ENCODE peak calls at places on chromosomes 13 and 19, in nine cellular contexts. One of them, this sample, is unnamed.

GRCh38 chr19:36215276-36216171 is 618 bp downstream of the ZNF146 start:
- DNase-seq in foreskin fibroblast: peak
- DNase-seq in brain microvascular endothelial cell: peak
- DNase-seq in lower leg skin: no peak
- DNase-seq in fibroblast of pulmonary artery: peak
- DNase-seq in fibroblast of the aortic adventitia: peak
- DNase-seq in choroid plexus epithelial cell: peak
- DNase-seq in cardiac muscle cell: peak
- DNase-seq in hepatocyte: peak
- DNase-seq in this sample: peak

GRCh38 chr13:51112771-51113170 is 1.7 kb upstream of the C13orf42 start:
- DNase-seq in foreskin fibroblast: no peak
- DNase-seq in brain microvascular endothelial cell: no peak
- DNase-seq in lower leg skin: no peak
- DNase-seq in fibroblast of pulmonary artery: no peak
- DNase-seq in fibroblast of the aortic adventitia: no peak
- DNase-seq in choroid plexus epithelial cell: no peak
- DNase-seq in cardiac muscle cell: no peak
- DNase-seq in hepatocyte: no peak
- DNase-seq in this sample: no peak

GRCh38 chr13:67223024-67223423 is 7.1 kb downstream of the PCDH9 start:
- DNase-seq in foreskin fibroblast: peak
- DNase-seq in brain microvascular endothelial cell: no peak
- DNase-seq in lower leg skin: no peak
- DNase-seq in fibroblast of pulmonary artery: peak
- DNase-seq in fibroblast of the aortic adventitia: peak
- DNase-seq in choroid plexus epithelial cell: peak
- DNase-seq in cardiac muscle cell: peak
- DNase-seq in hepatocyte: no peak
- DNase-seq in this sample: no peak

GRCh38 chr13:43023244-43023931 is at the start of gene DNAJC15:
- DNase-seq in foreskin fibroblast: peak
- DNase-seq in brain microvascular endothelial cell: peak
- DNase-seq in lower leg skin: peak
- DNase-seq in fibroblast of pulmonary artery: peak
- DNase-seq in fibroblast of the aortic adventitia: peak
- DNase-seq in choroid plexus epithelial cell: peak
- DNase-seq in cardiac muscle cell: peak
- DNase-seq in hepatocyte: peak
- DNase-seq in this sample: no peak

GRCh38 chr19:7391218-7391670 is 42.5 kb downstream of the ARHGEF18 start:
- DNase-seq in foreskin fibroblast: no peak
- DNase-seq in brain microvascular endothelial cell: peak
- DNase-seq in lower leg skin: no peak
- DNase-seq in fibroblast of pulmonary artery: peak
- DNase-seq in fibroblast of the aortic adventitia: peak
- DNase-seq in choroid plexus epithelial cell: peak
- DNase-seq in cardiac muscle cell: peak
- DNase-seq in hepatocyte: peak
- DNase-seq in this sample: no peak

GRCh38 chr13:30164141-30164540 is 143.2 kb downstream of the KATNAL1 start:
- DNase-seq in foreskin fibroblast: no peak
- DNase-seq in brain microvascular endothelial cell: no peak
- DNase-seq in lower leg skin: no peak
- DNase-seq in fibroblast of pulmonary artery: no peak
- DNase-seq in fibroblast of the aortic adventitia: no peak
- DNase-seq in choroid plexus epithelial cell: no peak
- DNase-seq in cardiac muscle cell: no peak
- DNase-seq in hepatocyte: no peak
- DNase-seq in this sample: no peak

GRCh38 chr13:78598933-78599332 is 4.4 kb downstream of the POU4F1 start:
- DNase-seq in foreskin fibroblast: no peak
- DNase-seq in brain microvascular endothelial cell: no peak
- DNase-seq in lower leg skin: no peak
- DNase-seq in fibroblast of pulmonary artery: no peak
- DNase-seq in fibroblast of the aortic adventitia: no peak
- DNase-seq in choroid plexus epithelial cell: no peak
- DNase-seq in cardiac muscle cell: no peak
- DNase-seq in hepatocyte: no peak
- DNase-seq in this sample: no peak

GRCh38 chr19:1616396-1616795 is 11.1 kb upstream of the UQCR11 start:
- DNase-seq in foreskin fibroblast: peak
- DNase-seq in brain microvascular endothelial cell: no peak
- DNase-seq in lower leg skin: no peak
- DNase-seq in fibroblast of pulmonary artery: peak
- DNase-seq in fibroblast of the aortic adventitia: peak
- DNase-seq in choroid plexus epithelial cell: peak
- DNase-seq in cardiac muscle cell: peak
- DNase-seq in hepatocyte: no peak
- DNase-seq in this sample: no peak

GRCh38 chr19:7904074-7905020 is 670 bp downstream of the MAP2K7 start:
- DNase-seq in foreskin fibroblast: no peak
- DNase-seq in brain microvascular endothelial cell: no peak
- DNase-seq in lower leg skin: peak
- DNase-seq in fibroblast of pulmonary artery: no peak
- DNase-seq in fibroblast of the aortic adventitia: no peak
- DNase-seq in choroid plexus epithelial cell: no peak
- DNase-seq in cardiac muscle cell: no peak
- DNase-seq in hepatocyte: peak
- DNase-seq in this sample: no peak

GRCh38 chr13:88068316-88068715 is 397.1 kb downstream of the SLITRK5 start:
- DNase-seq in foreskin fibroblast: no peak
- DNase-seq in brain microvascular endothelial cell: no peak
- DNase-seq in lower leg skin: no peak
- DNase-seq in fibroblast of pulmonary artery: no peak
- DNase-seq in fibroblast of the aortic adventitia: no peak
- DNase-seq in choroid plexus epithelial cell: peak
- DNase-seq in cardiac muscle cell: peak
- DNase-seq in hepatocyte: no peak
- DNase-seq in this sample: no peak

GRCh38 chr13:34750078-34750703 is 191.9 kb upstream of the NBEA start:
- DNase-seq in foreskin fibroblast: peak
- DNase-seq in brain microvascular endothelial cell: no peak
- DNase-seq in lower leg skin: no peak
- DNase-seq in fibroblast of pulmonary artery: peak
- DNase-seq in fibroblast of the aortic adventitia: no peak
- DNase-seq in choroid plexus epithelial cell: peak
- DNase-seq in cardiac muscle cell: peak
- DNase-seq in hepatocyte: peak
- DNase-seq in this sample: no peak

GRCh38 chr19:14146789-14147216 is 10.4 kb upstream of the ASF1B start:
- DNase-seq in foreskin fibroblast: peak
- DNase-seq in brain microvascular endothelial cell: peak
- DNase-seq in lower leg skin: no peak
- DNase-seq in fibroblast of pulmonary artery: peak
- DNase-seq in fibroblast of the aortic adventitia: peak
- DNase-seq in choroid plexus epithelial cell: peak
- DNase-seq in cardiac muscle cell: peak
- DNase-seq in hepatocyte: no peak
- DNase-seq in this sample: peak

GRCh38 chr13:36344886-36345437 is 1.2 kb downstream of the SPART start:
- DNase-seq in foreskin fibroblast: no peak
- DNase-seq in brain microvascular endothelial cell: no peak
- DNase-seq in lower leg skin: no peak
- DNase-seq in fibroblast of pulmonary artery: peak
- DNase-seq in fibroblast of the aortic adventitia: peak
- DNase-seq in choroid plexus epithelial cell: peak
- DNase-seq in cardiac muscle cell: peak
- DNase-seq in hepatocyte: peak
- DNase-seq in this sample: no peak
- H3K4me3 ChIP-seq in foreskin fibroblast: peak
- H3K4me3 ChIP-seq in brain microvascular endothelial cell: peak
- H3K4me3 ChIP-seq in lower leg skin: peak
- H3K4me3 ChIP-seq in fibroblast of pulmonary artery: peak
- H3K4me3 ChIP-seq in fibroblast of the aortic adventitia: peak
- H3K4me3 ChIP-seq in choroid plexus epithelial cell: peak
- H3K4me3 ChIP-seq in cardiac muscle cell: peak
- H3K4me3 ChIP-seq in hepatocyte: peak
- H3K4me3 ChIP-seq in this sample: peak

GRCh38 chr13:37966266-37966665 is 96.7 kb upstream of the TRPC4 start:
- DNase-seq in foreskin fibroblast: no peak
- DNase-seq in brain microvascular endothelial cell: no peak
- DNase-seq in lower leg skin: no peak
- DNase-seq in fibroblast of pulmonary artery: no peak
- DNase-seq in fibroblast of the aortic adventitia: no peak
- DNase-seq in choroid plexus epithelial cell: no peak
- DNase-seq in cardiac muscle cell: no peak
- DNase-seq in hepatocyte: no peak
- DNase-seq in this sample: no peak

GRCh38 chr13:37959284-37959683 is 89.7 kb upstream of the TRPC4 start:
- DNase-seq in foreskin fibroblast: no peak
- DNase-seq in brain microvascular endothelial cell: no peak
- DNase-seq in lower leg skin: no peak
- DNase-seq in fibroblast of pulmonary artery: no peak
- DNase-seq in fibroblast of the aortic adventitia: no peak
- DNase-seq in choroid plexus epithelial cell: no peak
- DNase-seq in cardiac muscle cell: no peak
- DNase-seq in hepatocyte: no peak
- DNase-seq in this sample: no peak

GRCh38 chr13:37956536-37956935 is 87.0 kb upstream of the TRPC4 start:
- DNase-seq in foreskin fibroblast: no peak
- DNase-seq in brain microvascular endothelial cell: no peak
- DNase-seq in lower leg skin: no peak
- DNase-seq in fibroblast of pulmonary artery: no peak
- DNase-seq in fibroblast of the aortic adventitia: no peak
- DNase-seq in choroid plexus epithelial cell: no peak
- DNase-seq in cardiac muscle cell: no peak
- DNase-seq in hepatocyte: no peak
- DNase-seq in this sample: no peak

GRCh38 chr13:37960427-37960826 is 90.9 kb upstream of the TRPC4 start:
- DNase-seq in foreskin fibroblast: peak
- DNase-seq in brain microvascular endothelial cell: no peak
- DNase-seq in lower leg skin: no peak
- DNase-seq in fibroblast of pulmonary artery: peak
- DNase-seq in fibroblast of the aortic adventitia: no peak
- DNase-seq in choroid plexus epithelial cell: peak
- DNase-seq in cardiac muscle cell: peak
- DNase-seq in hepatocyte: no peak
- DNase-seq in this sample: no peak
- TF ChIP-seq CTCF in foreskin fibroblast: peak
- TF ChIP-seq CTCF in brain microvascular endothelial cell: peak
- TF ChIP-seq CTCF in lower leg skin: no peak
- TF ChIP-seq CTCF in fibroblast of pulmonary artery: peak
- TF ChIP-seq CTCF in fibroblast of the aortic adventitia: peak
- TF ChIP-seq CTCF in choroid plexus epithelial cell: peak
- TF ChIP-seq CTCF in cardiac muscle cell: peak
- TF ChIP-seq CTCF in hepatocyte: peak
- TF ChIP-seq CTCF in this sample: peak

GRCh38 chr19:48698046-48698445 is 2.3 kb downstream of the FUT2 start:
- DNase-seq in foreskin fibroblast: peak
- DNase-seq in brain microvascular endothelial cell: peak
- DNase-seq in lower leg skin: no peak
- DNase-seq in fibroblast of pulmonary artery: peak
- DNase-seq in fibroblast of the aortic adventitia: peak
- DNase-seq in choroid plexus epithelial cell: peak
- DNase-seq in cardiac muscle cell: peak
- DNase-seq in hepatocyte: no peak
- DNase-seq in this sample: no peak

GRCh38 chr19:48696353-48697010 is 711 bp downstream of the FUT2 start:
- DNase-seq in foreskin fibroblast: peak
- DNase-seq in brain microvascular endothelial cell: no peak
- DNase-seq in lower leg skin: no peak
- DNase-seq in fibroblast of pulmonary artery: no peak
- DNase-seq in fibroblast of the aortic adventitia: no peak
- DNase-seq in choroid plexus epithelial cell: no peak
- DNase-seq in cardiac muscle cell: no peak
- DNase-seq in hepatocyte: no peak
- DNase-seq in this sample: no peak

GRCh38 chr19:48695743-48696352 is at the start of gene FUT2:
- DNase-seq in foreskin fibroblast: no peak
- DNase-seq in brain microvascular endothelial cell: no peak
- DNase-seq in lower leg skin: no peak
- DNase-seq in fibroblast of pulmonary artery: no peak
- DNase-seq in fibroblast of the aortic adventitia: no peak
- DNase-seq in choroid plexus epithelial cell: no peak
- DNase-seq in cardiac muscle cell: no peak
- DNase-seq in hepatocyte: peak
- DNase-seq in this sample: no peak
- H3K4me3 ChIP-seq in foreskin fibroblast: no peak
- H3K4me3 ChIP-seq in brain microvascular endothelial cell: no peak
- H3K4me3 ChIP-seq in lower leg skin: peak
- H3K4me3 ChIP-seq in fibroblast of pulmonary artery: peak
- H3K4me3 ChIP-seq in fibroblast of the aortic adventitia: no peak
- H3K4me3 ChIP-seq in choroid plexus epithelial cell: no peak
- H3K4me3 ChIP-seq in cardiac muscle cell: no peak
- H3K4me3 ChIP-seq in hepatocyte: peak
- H3K4me3 ChIP-seq in this sample: no peak

GRCh38 chr13:60384911-60385310 is 12.1 kb upstream of the TDRD3 start:
- DNase-seq in foreskin fibroblast: no peak
- DNase-seq in brain microvascular endothelial cell: no peak
- DNase-seq in lower leg skin: no peak
- DNase-seq in fibroblast of pulmonary artery: no peak
- DNase-seq in fibroblast of the aortic adventitia: no peak
- DNase-seq in choroid plexus epithelial cell: no peak
- DNase-seq in cardiac muscle cell: no peak
- DNase-seq in hepatocyte: no peak
- DNase-seq in this sample: no peak

GRCh38 chr13:60379837-60380236 is 17.2 kb upstream of the TDRD3 start:
- DNase-seq in foreskin fibroblast: no peak
- DNase-seq in brain microvascular endothelial cell: no peak
- DNase-seq in lower leg skin: no peak
- DNase-seq in fibroblast of pulmonary artery: no peak
- DNase-seq in fibroblast of the aortic adventitia: no peak
- DNase-seq in choroid plexus epithelial cell: no peak
- DNase-seq in cardiac muscle cell: no peak
- DNase-seq in hepatocyte: no peak
- DNase-seq in this sample: no peak
- TF ChIP-seq CTCF in foreskin fibroblast: peak
- TF ChIP-seq CTCF in brain microvascular endothelial cell: peak
- TF ChIP-seq CTCF in lower leg skin: no peak
- TF ChIP-seq CTCF in fibroblast of pulmonary artery: peak
- TF ChIP-seq CTCF in fibroblast of the aortic adventitia: peak
- TF ChIP-seq CTCF in choroid plexus epithelial cell: no peak
- TF ChIP-seq CTCF in cardiac muscle cell: peak
- TF ChIP-seq CTCF in hepatocyte: no peak
- TF ChIP-seq CTCF in this sample: no peak